ENCODE peak calls at places on chromosome 10, in nine cellular contexts. One of them, this sample, is unnamed.

GRCh38 chr10:27723436-27723835 is 22.2 kb downstream of the MKX start:
- DNase-seq in left lung: no peak
- DNase-seq in AG10803: peak
- DNase-seq in cardiac fibroblast: no peak
- DNase-seq in esophagus squamous epithelium: no peak
- DNase-seq in brain microvascular endothelial cell: no peak
- DNase-seq in GM20000: no peak
- DNase-seq in BJ: peak
- DNase-seq in GM13976: no peak
- DNase-seq in this sample: no peak

GRCh38 chr10:13880760-13881159 is 294.0 kb downstream of the PRPF18 start:
- DNase-seq in left lung: no peak
- DNase-seq in AG10803: no peak
- DNase-seq in cardiac fibroblast: no peak
- DNase-seq in esophagus squamous epithelium: no peak
- DNase-seq in brain microvascular endothelial cell: no peak
- DNase-seq in GM20000: no peak
- DNase-seq in BJ: no peak
- DNase-seq in GM13976: no peak
- DNase-seq in this sample: no peak

GRCh38 chr10:133457100-133457841 is 3.5 kb downstream of the SCART1 start:
- DNase-seq in left lung: peak
- DNase-seq in AG10803: no peak
- DNase-seq in cardiac fibroblast: no peak
- DNase-seq in esophagus squamous epithelium: no peak
- DNase-seq in brain microvascular endothelial cell: no peak
- DNase-seq in GM20000: no peak
- DNase-seq in BJ: no peak
- DNase-seq in GM13976: no peak
- DNase-seq in this sample: no peak

GRCh38 chr10:21175797-21176196 is 278.7 kb upstream of the NEBL start:
- DNase-seq in left lung: no peak
- DNase-seq in AG10803: no peak
- DNase-seq in cardiac fibroblast: no peak
- DNase-seq in esophagus squamous epithelium: no peak
- DNase-seq in brain microvascular endothelial cell: no peak
- DNase-seq in GM20000: no peak
- DNase-seq in BJ: no peak
- DNase-seq in GM13976: no peak
- DNase-seq in this sample: no peak

GRCh38 chr10:103192451-103193106 is 493 bp downstream of the NT5C2 start:
- DNase-seq in left lung: peak
- DNase-seq in AG10803: peak
- DNase-seq in cardiac fibroblast: peak
- DNase-seq in esophagus squamous epithelium: no peak
- DNase-seq in brain microvascular endothelial cell: peak
- DNase-seq in GM20000: peak
- DNase-seq in BJ: no peak
- DNase-seq in GM13976: peak
- DNase-seq in this sample: peak

GRCh38 chr10:104435822-104436221 is 82.2 kb downstream of the CFAP58 start:
- DNase-seq in left lung: no peak
- DNase-seq in AG10803: peak
- DNase-seq in cardiac fibroblast: no peak
- DNase-seq in esophagus squamous epithelium: no peak
- DNase-seq in brain microvascular endothelial cell: no peak
- DNase-seq in GM20000: no peak
- DNase-seq in BJ: peak
- DNase-seq in GM13976: no peak
- DNase-seq in this sample: no peak

GRCh38 chr10:122637371-122637770 is 62.3 kb downstream of the C10orf120 start:
- DNase-seq in left lung: no peak
- DNase-seq in AG10803: no peak
- DNase-seq in cardiac fibroblast: no peak
- DNase-seq in esophagus squamous epithelium: no peak
- DNase-seq in brain microvascular endothelial cell: no peak
- DNase-seq in GM20000: no peak
- DNase-seq in BJ: no peak
- DNase-seq in GM13976: no peak
- DNase-seq in this sample: no peak

GRCh38 chr10:126917375-126917774 is 12.1 kb downstream of the DOCK1 start:
- DNase-seq in left lung: peak
- DNase-seq in AG10803: no peak
- DNase-seq in cardiac fibroblast: no peak
- DNase-seq in esophagus squamous epithelium: no peak
- DNase-seq in brain microvascular endothelial cell: no peak
- DNase-seq in GM20000: no peak
- DNase-seq in BJ: no peak
- DNase-seq in GM13976: no peak
- DNase-seq in this sample: no peak

GRCh38 chr10:107034023-107034422 is 130.5 kb downstream of the SORCS1 start:
- DNase-seq in left lung: no peak
- DNase-seq in AG10803: no peak
- DNase-seq in cardiac fibroblast: no peak
- DNase-seq in esophagus squamous epithelium: no peak
- DNase-seq in brain microvascular endothelial cell: no peak
- DNase-seq in GM20000: no peak
- DNase-seq in BJ: no peak
- DNase-seq in GM13976: no peak
- DNase-seq in this sample: no peak

GRCh38 chr10:19592276-19592675 is 224.0 kb upstream of the PLXDC2 start:
- DNase-seq in left lung: no peak
- DNase-seq in AG10803: no peak
- DNase-seq in cardiac fibroblast: no peak
- DNase-seq in esophagus squamous epithelium: no peak
- DNase-seq in brain microvascular endothelial cell: peak
- DNase-seq in GM20000: no peak
- DNase-seq in BJ: no peak
- DNase-seq in GM13976: no peak
- DNase-seq in this sample: no peak

GRCh38 chr10:124294811-124295770 is 123.6 kb downstream of the OAT start:
- DNase-seq in left lung: peak
- DNase-seq in AG10803: no peak
- DNase-seq in cardiac fibroblast: no peak
- DNase-seq in esophagus squamous epithelium: no peak
- DNase-seq in brain microvascular endothelial cell: no peak
- DNase-seq in GM20000: no peak
- DNase-seq in BJ: no peak
- DNase-seq in GM13976: no peak
- DNase-seq in this sample: no peak

GRCh38 chr10:85459906-85460305 is 906.7 kb downstream of the GRID1 start:
- DNase-seq in left lung: no peak
- DNase-seq in AG10803: no peak
- DNase-seq in cardiac fibroblast: no peak
- DNase-seq in esophagus squamous epithelium: no peak
- DNase-seq in brain microvascular endothelial cell: no peak
- DNase-seq in GM20000: no peak
- DNase-seq in BJ: no peak
- DNase-seq in GM13976: no peak
- DNase-seq in this sample: no peak

GRCh38 chr10:103793920-103794883 is 61.2 kb downstream of the SH3PXD2A start:
- DNase-seq in left lung: no peak
- DNase-seq in AG10803: no peak
- DNase-seq in cardiac fibroblast: no peak
- DNase-seq in esophagus squamous epithelium: no peak
- DNase-seq in brain microvascular endothelial cell: no peak
- DNase-seq in GM20000: no peak
- DNase-seq in BJ: no peak
- DNase-seq in GM13976: no peak
- DNase-seq in this sample: no peak

GRCh38 chr10:73902351-73902750 is 8.6 kb upstream of the PLAU start:
- DNase-seq in left lung: no peak
- DNase-seq in AG10803: no peak
- DNase-seq in cardiac fibroblast: no peak
- DNase-seq in esophagus squamous epithelium: no peak
- DNase-seq in brain microvascular endothelial cell: no peak
- DNase-seq in GM20000: no peak
- DNase-seq in BJ: no peak
- DNase-seq in GM13976: no peak
- DNase-seq in this sample: no peak

GRCh38 chr10:132656283-132657126 is 118.9 kb downstream of the INPP5A start:
- DNase-seq in left lung: peak
- DNase-seq in AG10803: no peak
- DNase-seq in cardiac fibroblast: no peak
- DNase-seq in esophagus squamous epithelium: no peak
- DNase-seq in brain microvascular endothelial cell: no peak
- DNase-seq in GM20000: no peak
- DNase-seq in BJ: no peak
- DNase-seq in GM13976: no peak
- DNase-seq in this sample: no peak

GRCh38 chr10:123999956-124000615 is 93.3 kb downstream of the CHST15 start:
- DNase-seq in left lung: no peak
- DNase-seq in AG10803: no peak
- DNase-seq in cardiac fibroblast: no peak
- DNase-seq in esophagus squamous epithelium: no peak
- DNase-seq in brain microvascular endothelial cell: no peak
- DNase-seq in GM20000: no peak
- DNase-seq in BJ: no peak
- DNase-seq in GM13976: peak
- DNase-seq in this sample: no peak

GRCh38 chr10:119535310-119535709 is 7.2 kb downstream of the RGS10 start:
- DNase-seq in left lung: no peak
- DNase-seq in AG10803: peak
- DNase-seq in cardiac fibroblast: no peak
- DNase-seq in esophagus squamous epithelium: no peak
- DNase-seq in brain microvascular endothelial cell: no peak
- DNase-seq in GM20000: no peak
- DNase-seq in BJ: no peak
- DNase-seq in GM13976: no peak
- DNase-seq in this sample: no peak

GRCh38 chr10:85458274-85458673 is 908.3 kb downstream of the GRID1 start:
- DNase-seq in left lung: no peak
- DNase-seq in AG10803: no peak
- DNase-seq in cardiac fibroblast: no peak
- DNase-seq in esophagus squamous epithelium: no peak
- DNase-seq in brain microvascular endothelial cell: no peak
- DNase-seq in GM20000: no peak
- DNase-seq in BJ: no peak
- DNase-seq in GM13976: no peak
- DNase-seq in this sample: no peak

GRCh38 chr10:8073696-8074416 is 19.4 kb downstream of the GATA3 start:
- DNase-seq in left lung: no peak
- DNase-seq in AG10803: no peak
- DNase-seq in cardiac fibroblast: no peak
- DNase-seq in esophagus squamous epithelium: no peak
- DNase-seq in brain microvascular endothelial cell: no peak
- DNase-seq in GM20000: no peak
- DNase-seq in BJ: no peak
- DNase-seq in GM13976: no peak
- DNase-seq in this sample: no peak

GRCh38 chr10:12471135-12471534 is 121.8 kb downstream of the CAMK1D start:
- DNase-seq in left lung: no peak
- DNase-seq in AG10803: no peak
- DNase-seq in cardiac fibroblast: no peak
- DNase-seq in esophagus squamous epithelium: no peak
- DNase-seq in brain microvascular endothelial cell: no peak
- DNase-seq in GM20000: no peak
- DNase-seq in BJ: no peak
- DNase-seq in GM13976: no peak
- DNase-seq in this sample: no peak

GRCh38 chr10:132630666-132631347 is 93.2 kb downstream of the INPP5A start:
- DNase-seq in left lung: peak
- DNase-seq in AG10803: peak
- DNase-seq in cardiac fibroblast: peak
- DNase-seq in esophagus squamous epithelium: no peak
- DNase-seq in brain microvascular endothelial cell: no peak
- DNase-seq in GM20000: no peak
- DNase-seq in BJ: no peak
- DNase-seq in GM13976: no peak
- DNase-seq in this sample: no peak

GRCh38 chr10:5654218-5654755 is 12.1 kb downstream of the ASB13 start:
- DNase-seq in left lung: no peak
- DNase-seq in AG10803: no peak
- DNase-seq in cardiac fibroblast: no peak
- DNase-seq in esophagus squamous epithelium: no peak
- DNase-seq in brain microvascular endothelial cell: no peak
- DNase-seq in GM20000: no peak
- DNase-seq in BJ: no peak
- DNase-seq in GM13976: no peak
- DNase-seq in this sample: no peak

GRCh38 chr10:7054915-7055314 is 355.9 kb downstream of the SFMBT2 start:
- DNase-seq in left lung: no peak
- DNase-seq in AG10803: no peak
- DNase-seq in cardiac fibroblast: peak
- DNase-seq in esophagus squamous epithelium: no peak
- DNase-seq in brain microvascular endothelial cell: peak
- DNase-seq in GM20000: peak
- DNase-seq in BJ: no peak
- DNase-seq in GM13976: no peak
- DNase-seq in this sample: no peak
- TF ChIP-seq CTCF in left lung: no peak
- TF ChIP-seq CTCF in AG10803: no peak
- TF ChIP-seq CTCF in cardiac fibroblast: no peak
- TF ChIP-seq CTCF in esophagus squamous epithelium: no peak
- TF ChIP-seq CTCF in brain microvascular endothelial cell: peak
- TF ChIP-seq CTCF in GM20000: no peak
- TF ChIP-seq CTCF in BJ: peak
- TF ChIP-seq CTCF in GM13976: peak
- TF ChIP-seq CTCF in this sample: no peak

GRCh38 chr10:69093933-69094332 is 6.0 kb downstream of the SRGN start:
- DNase-seq in left lung: no peak
- DNase-seq in AG10803: peak
- DNase-seq in cardiac fibroblast: peak
- DNase-seq in esophagus squamous epithelium: no peak
- DNase-seq in brain microvascular endothelial cell: no peak
- DNase-seq in GM20000: no peak
- DNase-seq in BJ: no peak
- DNase-seq in GM13976: no peak
- DNase-seq in this sample: no peak
- TF ChIP-seq CTCF in left lung: no peak
- TF ChIP-seq CTCF in AG10803: peak
- TF ChIP-seq CTCF in cardiac fibroblast: no peak
- TF ChIP-seq CTCF in esophagus squamous epithelium: no peak
- TF ChIP-seq CTCF in brain microvascular endothelial cell: peak
- TF ChIP-seq CTCF in GM20000: no peak
- TF ChIP-seq CTCF in BJ: peak
- TF ChIP-seq CTCF in GM13976: no peak
- TF ChIP-seq CTCF in this sample: no peak

GRCh38 chr10:42932735-42933453 is 144.0 kb upstream of the RET start:
- DNase-seq in left lung: peak
- DNase-seq in AG10803: no peak
- DNase-seq in cardiac fibroblast: no peak
- DNase-seq in esophagus squamous epithelium: no peak
- DNase-seq in brain microvascular endothelial cell: no peak
- DNase-seq in GM20000: no peak
- DNase-seq in BJ: no peak
- DNase-seq in GM13976: peak
- DNase-seq in this sample: no peak
- TF ChIP-seq CTCF in left lung: no peak
- TF ChIP-seq CTCF in AG10803: no peak
- TF ChIP-seq CTCF in cardiac fibroblast: no peak
- TF ChIP-seq CTCF in esophagus squamous epithelium: no peak
- TF ChIP-seq CTCF in brain microvascular endothelial cell: no peak
- TF ChIP-seq CTCF in GM20000: no peak
- TF ChIP-seq CTCF in BJ: no peak
- TF ChIP-seq CTCF in GM13976: no peak
- TF ChIP-seq CTCF in this sample: no peak

DNA sequence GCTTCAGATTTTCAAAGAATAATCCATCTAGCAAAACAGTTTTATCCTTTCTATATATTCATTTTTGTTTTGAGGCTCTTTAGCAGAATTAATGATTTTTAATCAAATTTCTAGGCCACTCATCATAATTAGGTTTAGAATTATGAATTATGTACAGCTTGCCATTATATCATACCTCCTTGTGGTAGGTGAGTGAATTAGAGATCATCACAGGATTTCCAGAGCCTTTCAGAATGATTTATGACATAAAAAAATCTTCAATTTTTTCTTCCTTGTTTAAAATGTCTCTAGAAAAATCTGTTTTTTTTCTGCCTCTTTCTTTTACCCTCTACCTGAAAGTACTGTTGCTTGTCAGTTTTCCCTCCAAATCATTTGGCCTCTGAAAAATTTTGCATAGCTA is 433.3 kb downstream of the LRMDA start:
- DNase-seq in left lung: no peak
- DNase-seq in AG10803: no peak
- DNase-seq in cardiac fibroblast: no peak
- DNase-seq in esophagus squamous epithelium: no peak
- DNase-seq in brain microvascular endothelial cell: no peak
- DNase-seq in GM20000: no peak
- DNase-seq in BJ: no peak
- DNase-seq in GM13976: no peak
- DNase-seq in this sample: no peak
- TF ChIP-seq CTCF in left lung: no peak
- TF ChIP-seq CTCF in AG10803: no peak
- TF ChIP-seq CTCF in cardiac fibroblast: no peak
- TF ChIP-seq CTCF in esophagus squamous epithelium: no peak
- TF ChIP-seq CTCF in brain microvascular endothelial cell: no peak
- TF ChIP-seq CTCF in GM20000: no peak
- TF ChIP-seq CTCF in BJ: no peak
- TF ChIP-seq CTCF in GM13976: no peak
- TF ChIP-seq CTCF in this sample: no peak